ENCODE peak calls at places on chromosome 6, in ten cellular contexts. One of them, this sample, is unnamed.

GRCh38 chr6:129651291-129651691 is 58.7 kb downstream of the ARHGAP18 start:
- DNase-seq in ureter: no peak
- DNase-seq in Peyer's patch: no peak
- DNase-seq in head of caudate nucleus: no peak
- DNase-seq in hypothalamus: no peak
- DNase-seq in CD8-positive, alpha-beta T cell: no peak
- DNase-seq in 8988T: no peak
- DNase-seq in testis: no peak
- DNase-seq in effector CD4-positive, alpha-beta T cell: no peak
- DNase-seq in lower leg skin: no peak
- DNase-seq in this sample: no peak

GRCh38 chr6:42260424-42260888 is 42.8 kb upstream of the MRPS10 start:
- DNase-seq in ureter: no peak
- DNase-seq in Peyer's patch: no peak
- DNase-seq in head of caudate nucleus: no peak
- DNase-seq in hypothalamus: no peak
- DNase-seq in CD8-positive, alpha-beta T cell: no peak
- DNase-seq in 8988T: peak; percentile 81
- DNase-seq in testis: peak; percentile 68
- DNase-seq in effector CD4-positive, alpha-beta T cell: no peak
- DNase-seq in lower leg skin: peak; percentile 80
- DNase-seq in this sample: no peak

GRCh38 chr6:99887066-99887465 is 107.0 kb downstream of the MCHR2 start:
- DNase-seq in ureter: no peak
- DNase-seq in Peyer's patch: no peak
- DNase-seq in head of caudate nucleus: no peak
- DNase-seq in hypothalamus: no peak
- DNase-seq in CD8-positive, alpha-beta T cell: no peak
- DNase-seq in 8988T: no peak
- DNase-seq in testis: no peak
- DNase-seq in effector CD4-positive, alpha-beta T cell: no peak
- DNase-seq in lower leg skin: no peak
- DNase-seq in this sample: no peak

GRCh38 chr6:146850238-146850896 is 251.6 kb downstream of the ADGB start:
- DNase-seq in ureter: no peak
- DNase-seq in Peyer's patch: no peak
- DNase-seq in head of caudate nucleus: peak; percentile 66
- DNase-seq in hypothalamus: no peak
- DNase-seq in CD8-positive, alpha-beta T cell: no peak
- DNase-seq in 8988T: no peak
- DNase-seq in testis: no peak
- DNase-seq in effector CD4-positive, alpha-beta T cell: no peak
- DNase-seq in lower leg skin: no peak
- DNase-seq in this sample: no peak

GRCh38 chr6:168417158-168417557 is 23.8 kb upstream of the SMOC2 start:
- DNase-seq in ureter: no peak
- DNase-seq in Peyer's patch: no peak
- DNase-seq in head of caudate nucleus: no peak
- DNase-seq in hypothalamus: no peak
- DNase-seq in CD8-positive, alpha-beta T cell: no peak
- DNase-seq in 8988T: no peak
- DNase-seq in testis: no peak
- DNase-seq in effector CD4-positive, alpha-beta T cell: no peak
- DNase-seq in lower leg skin: no peak
- DNase-seq in this sample: no peak

GRCh38 chr6:22667855-22668254 is 98.5 kb downstream of the HDGFL1 start:
- DNase-seq in ureter: no peak
- DNase-seq in Peyer's patch: no peak
- DNase-seq in head of caudate nucleus: no peak
- DNase-seq in hypothalamus: no peak
- DNase-seq in CD8-positive, alpha-beta T cell: no peak
- DNase-seq in 8988T: no peak
- DNase-seq in testis: no peak
- DNase-seq in effector CD4-positive, alpha-beta T cell: no peak
- DNase-seq in lower leg skin: no peak
- DNase-seq in this sample: no peak

GRCh38 chr6:13575377-13575775 is 975 bp downstream of the SIRT5 start:
- DNase-seq in ureter: no peak
- DNase-seq in Peyer's patch: no peak
- DNase-seq in head of caudate nucleus: no peak
- DNase-seq in hypothalamus: no peak
- DNase-seq in CD8-positive, alpha-beta T cell: peak; percentile 70
- DNase-seq in 8988T: no peak
- DNase-seq in testis: no peak
- DNase-seq in effector CD4-positive, alpha-beta T cell: no peak
- DNase-seq in lower leg skin: no peak
- DNase-seq in this sample: no peak

GRCh38 chr6:168137024-168137423 is 58.0 kb upstream of the FRMD1 start:
- DNase-seq in ureter: no peak
- DNase-seq in Peyer's patch: no peak
- DNase-seq in head of caudate nucleus: no peak
- DNase-seq in hypothalamus: no peak
- DNase-seq in CD8-positive, alpha-beta T cell: no peak
- DNase-seq in 8988T: no peak
- DNase-seq in testis: peak; percentile 1
- DNase-seq in effector CD4-positive, alpha-beta T cell: no peak
- DNase-seq in lower leg skin: peak; percentile 50
- DNase-seq in this sample: no peak

GRCh38 chr6:131782764-131783163 is 25.1 kb upstream of the ENPP1 start:
- DNase-seq in ureter: no peak
- DNase-seq in Peyer's patch: no peak
- DNase-seq in head of caudate nucleus: no peak
- DNase-seq in hypothalamus: no peak
- DNase-seq in CD8-positive, alpha-beta T cell: no peak
- DNase-seq in 8988T: no peak
- DNase-seq in testis: no peak
- DNase-seq in effector CD4-positive, alpha-beta T cell: no peak
- DNase-seq in lower leg skin: no peak
- DNase-seq in this sample: no peak

GRCh38 chr6:151257984-151258445 is 18.2 kb downstream of the AKAP12 start:
- DNase-seq in ureter: no peak
- DNase-seq in Peyer's patch: no peak
- DNase-seq in head of caudate nucleus: no peak
- DNase-seq in hypothalamus: no peak
- DNase-seq in CD8-positive, alpha-beta T cell: no peak
- DNase-seq in 8988T: no peak
- DNase-seq in testis: peak; percentile 41
- DNase-seq in effector CD4-positive, alpha-beta T cell: no peak
- DNase-seq in lower leg skin: no peak
- DNase-seq in this sample: no peak

GRCh38 chr6:24566020-24566752 is 71.4 kb downstream of the ALDH5A1 start:
- DNase-seq in ureter: no peak
- DNase-seq in Peyer's patch: no peak
- DNase-seq in head of caudate nucleus: no peak
- DNase-seq in hypothalamus: no peak
- DNase-seq in CD8-positive, alpha-beta T cell: no peak
- DNase-seq in 8988T: no peak
- DNase-seq in testis: no peak
- DNase-seq in effector CD4-positive, alpha-beta T cell: no peak
- DNase-seq in lower leg skin: no peak
- DNase-seq in this sample: no peak

GRCh38 chr6:93418448-93419303 is 683 bp downstream of the EPHA7 start:
- DNase-seq in ureter: peak; percentile 43
- DNase-seq in Peyer's patch: no peak
- DNase-seq in head of caudate nucleus: peak; percentile 47
- DNase-seq in hypothalamus: no peak
- DNase-seq in CD8-positive, alpha-beta T cell: no peak
- DNase-seq in 8988T: no peak
- DNase-seq in testis: peak; percentile 60
- DNase-seq in effector CD4-positive, alpha-beta T cell: no peak
- DNase-seq in lower leg skin: peak; percentile 81
- DNase-seq in this sample: peak; percentile 53

GRCh38 chr6:75743971-75744370 is 5.1 kb upstream of the MYO6 start:
- DNase-seq in ureter: no peak
- DNase-seq in Peyer's patch: no peak
- DNase-seq in head of caudate nucleus: no peak
- DNase-seq in hypothalamus: no peak
- DNase-seq in CD8-positive, alpha-beta T cell: no peak
- DNase-seq in 8988T: no peak
- DNase-seq in testis: no peak
- DNase-seq in effector CD4-positive, alpha-beta T cell: no peak
- DNase-seq in lower leg skin: no peak
- DNase-seq in this sample: no peak

GRCh38 chr6:164507197-164507957 is 802.0 kb downstream of the C6orf118 start:
- DNase-seq in ureter: no peak
- DNase-seq in Peyer's patch: no peak
- DNase-seq in head of caudate nucleus: no peak
- DNase-seq in hypothalamus: no peak
- DNase-seq in CD8-positive, alpha-beta T cell: no peak
- DNase-seq in 8988T: no peak
- DNase-seq in testis: no peak
- DNase-seq in effector CD4-positive, alpha-beta T cell: no peak
- DNase-seq in lower leg skin: no peak
- DNase-seq in this sample: no peak

GRCh38 chr6:3559561-3559960 is 102.7 kb upstream of the SLC22A23 start:
- DNase-seq in ureter: no peak
- DNase-seq in Peyer's patch: no peak
- DNase-seq in head of caudate nucleus: no peak
- DNase-seq in hypothalamus: no peak
- DNase-seq in CD8-positive, alpha-beta T cell: no peak
- DNase-seq in 8988T: no peak
- DNase-seq in testis: no peak
- DNase-seq in effector CD4-positive, alpha-beta T cell: no peak
- DNase-seq in lower leg skin: no peak
- DNase-seq in this sample: no peak

GRCh38 chr6:85449818-85450577 is at the start of gene NT5E:
- DNase-seq in ureter: peak; percentile 73
- DNase-seq in Peyer's patch: peak; percentile 59
- DNase-seq in head of caudate nucleus: peak; percentile 72
- DNase-seq in hypothalamus: no peak
- DNase-seq in CD8-positive, alpha-beta T cell: peak; percentile 63
- DNase-seq in 8988T: peak; percentile 65
- DNase-seq in testis: peak; percentile 86
- DNase-seq in effector CD4-positive, alpha-beta T cell: no peak
- DNase-seq in lower leg skin: peak; percentile 93
- DNase-seq in this sample: peak; percentile 69

GRCh38 chr6:11009353-11009752 is 34.8 kb downstream of the ELOVL2 start:
- DNase-seq in ureter: no peak
- DNase-seq in Peyer's patch: no peak
- DNase-seq in head of caudate nucleus: no peak
- DNase-seq in hypothalamus: no peak
- DNase-seq in CD8-positive, alpha-beta T cell: no peak
- DNase-seq in 8988T: peak; percentile 21
- DNase-seq in testis: no peak
- DNase-seq in effector CD4-positive, alpha-beta T cell: no peak
- DNase-seq in lower leg skin: no peak
- DNase-seq in this sample: no peak

GRCh38 chr6:151440498-151440897 is 11.4 kb downstream of the RMND1 start:
- DNase-seq in ureter: no peak
- DNase-seq in Peyer's patch: no peak
- DNase-seq in head of caudate nucleus: no peak
- DNase-seq in hypothalamus: no peak
- DNase-seq in CD8-positive, alpha-beta T cell: no peak
- DNase-seq in 8988T: no peak
- DNase-seq in testis: no peak
- DNase-seq in effector CD4-positive, alpha-beta T cell: no peak
- DNase-seq in lower leg skin: no peak
- DNase-seq in this sample: no peak

GRCh38 chr6:167497387-167498056 is 172.6 kb downstream of the TTLL2 start:
- DNase-seq in ureter: no peak
- DNase-seq in Peyer's patch: no peak
- DNase-seq in head of caudate nucleus: no peak
- DNase-seq in hypothalamus: no peak
- DNase-seq in CD8-positive, alpha-beta T cell: no peak
- DNase-seq in 8988T: no peak
- DNase-seq in testis: no peak
- DNase-seq in effector CD4-positive, alpha-beta T cell: no peak
- DNase-seq in lower leg skin: no peak
- DNase-seq in this sample: no peak

GRCh38 chr6:17354700-17355403 is 38.5 kb upstream of the CAP2 start:
- DNase-seq in ureter: no peak
- DNase-seq in Peyer's patch: no peak
- DNase-seq in head of caudate nucleus: no peak
- DNase-seq in hypothalamus: no peak
- DNase-seq in CD8-positive, alpha-beta T cell: no peak
- DNase-seq in 8988T: peak; percentile 38
- DNase-seq in testis: no peak
- DNase-seq in effector CD4-positive, alpha-beta T cell: no peak
- DNase-seq in lower leg skin: no peak
- DNase-seq in this sample: no peak

GRCh38 chr6:149060300-149060984 is 257.1 kb upstream of the TAB2 start:
- DNase-seq in ureter: peak; percentile 58
- DNase-seq in Peyer's patch: peak; percentile 71
- DNase-seq in head of caudate nucleus: no peak
- DNase-seq in hypothalamus: no peak
- DNase-seq in CD8-positive, alpha-beta T cell: peak; percentile 48
- DNase-seq in 8988T: no peak
- DNase-seq in testis: no peak
- DNase-seq in effector CD4-positive, alpha-beta T cell: peak; percentile 28
- DNase-seq in lower leg skin: no peak
- DNase-seq in this sample: no peak

GRCh38 chr6:24234043-24234442 is 108.0 kb downstream of the NRSN1 start:
- DNase-seq in ureter: no peak
- DNase-seq in Peyer's patch: no peak
- DNase-seq in head of caudate nucleus: no peak
- DNase-seq in hypothalamus: no peak
- DNase-seq in CD8-positive, alpha-beta T cell: no peak
- DNase-seq in 8988T: no peak
- DNase-seq in testis: no peak
- DNase-seq in effector CD4-positive, alpha-beta T cell: no peak
- DNase-seq in lower leg skin: no peak
- DNase-seq in this sample: no peak

GRCh38 chr6:118514689-118515088 is 33.4 kb upstream of the PLN start:
- DNase-seq in ureter: no peak
- DNase-seq in Peyer's patch: no peak
- DNase-seq in head of caudate nucleus: no peak
- DNase-seq in hypothalamus: no peak
- DNase-seq in CD8-positive, alpha-beta T cell: no peak
- DNase-seq in 8988T: no peak
- DNase-seq in testis: peak; percentile 53
- DNase-seq in effector CD4-positive, alpha-beta T cell: no peak
- DNase-seq in lower leg skin: no peak
- DNase-seq in this sample: no peak

GRCh38 chr6:1838604-1839003 is 228.9 kb downstream of the FOXC1 start:
- DNase-seq in ureter: no peak
- DNase-seq in Peyer's patch: no peak
- DNase-seq in head of caudate nucleus: no peak
- DNase-seq in hypothalamus: no peak
- DNase-seq in CD8-positive, alpha-beta T cell: no peak
- DNase-seq in 8988T: no peak
- DNase-seq in testis: no peak
- DNase-seq in effector CD4-positive, alpha-beta T cell: no peak
- DNase-seq in lower leg skin: no peak
- DNase-seq in this sample: no peak

GRCh38 chr6:81734081-81734480 is 18.4 kb downstream of the TENT5A start:
- DNase-seq in ureter: no peak
- DNase-seq in Peyer's patch: no peak
- DNase-seq in head of caudate nucleus: no peak
- DNase-seq in hypothalamus: no peak
- DNase-seq in CD8-positive, alpha-beta T cell: no peak
- DNase-seq in 8988T: no peak
- DNase-seq in testis: no peak
- DNase-seq in effector CD4-positive, alpha-beta T cell: no peak
- DNase-seq in lower leg skin: no peak
- DNase-seq in this sample: no peak

GRCh38 chr6:101110814-101111213 is 229.7 kb upstream of the ASCC3 start:
- DNase-seq in ureter: no peak
- DNase-seq in Peyer's patch: no peak
- DNase-seq in head of caudate nucleus: no peak
- DNase-seq in hypothalamus: no peak
- DNase-seq in CD8-positive, alpha-beta T cell: no peak
- DNase-seq in 8988T: no peak
- DNase-seq in testis: no peak
- DNase-seq in effector CD4-positive, alpha-beta T cell: no peak
- DNase-seq in lower leg skin: no peak
- DNase-seq in this sample: no peak

GRCh38 chr6:138588805-138589434 is 89.6 kb upstream of the NHSL1 start:
- DNase-seq in ureter: peak; percentile 54
- DNase-seq in Peyer's patch: peak; percentile 29
- DNase-seq in head of caudate nucleus: peak; percentile 60
- DNase-seq in hypothalamus: no peak
- DNase-seq in CD8-positive, alpha-beta T cell: peak; percentile 52
- DNase-seq in 8988T: peak; percentile 39
- DNase-seq in testis: peak; percentile 67
- DNase-seq in effector CD4-positive, alpha-beta T cell: peak; percentile 31
- DNase-seq in lower leg skin: peak; percentile 92
- DNase-seq in this sample: peak; percentile 60

GRCh38 chr6:39653631-39654030 is 71.6 kb downstream of the KIF6 start:
- DNase-seq in ureter: no peak
- DNase-seq in Peyer's patch: no peak
- DNase-seq in head of caudate nucleus: peak; percentile 17
- DNase-seq in hypothalamus: no peak
- DNase-seq in CD8-positive, alpha-beta T cell: no peak
- DNase-seq in 8988T: no peak
- DNase-seq in testis: no peak
- DNase-seq in effector CD4-positive, alpha-beta T cell: no peak
- DNase-seq in lower leg skin: no peak
- DNase-seq in this sample: peak; percentile 61